ENCODE peak calls at places on chromosomes 7 and 10, in six cellular contexts. One of them, this sample, is unnamed.
A peak's percentile ranks its signal among the peaks of the same experiment; 100 is the strongest.

GRCh38 chr10:129680661-129681344 is 213.8 kb downstream of the MGMT start:
- DNase-seq in ovary: no peak
- DNase-seq in psoas muscle: no peak
- DNase-seq in right cardiac atrium: no peak
- DNase-seq in H54: no peak
- DNase-seq in adrenal gland: no peak
- DNase-seq in this sample: no peak

GRCh38 chr10:4294996-4295792 is 510.2 kb upstream of the KLF6 start:
- DNase-seq in adrenal gland: no peak
- DNase-seq in H54: no peak
- DNase-seq in psoas muscle: no peak
- DNase-seq in ovary: no peak
- DNase-seq in right cardiac atrium: no peak
- DNase-seq in this sample: no peak

GRCh38 chr7:40299097-40299496 is 164.3 kb downstream of the SUGCT start:
- DNase-seq in right cardiac atrium: no peak
- DNase-seq in ovary: no peak
- DNase-seq in H54: peak; percentile 38
- DNase-seq in psoas muscle: no peak
- DNase-seq in adrenal gland: no peak
- DNase-seq in this sample: no peak

GRCh38 chr7:35725280-35725680 is 30.3 kb upstream of the HERPUD2 start:
- DNase-seq in adrenal gland: no peak
- DNase-seq in psoas muscle: no peak
- DNase-seq in right cardiac atrium: no peak
- DNase-seq in ovary: no peak
- DNase-seq in H54: no peak
- DNase-seq in this sample: no peak

GRCh38 chr10:27741173-27742091 is 4.2 kb downstream of the MKX start:
- DNase-seq in psoas muscle: peak; percentile 18
- DNase-seq in ovary: peak; percentile 52
- DNase-seq in right cardiac atrium: peak; percentile 49
- DNase-seq in H54: no peak
- DNase-seq in adrenal gland: peak; percentile 25
- DNase-seq in this sample: no peak

GRCh38 chr10:104032144-104032775 is 53.4 kb downstream of the COL17A1 start:
- DNase-seq in psoas muscle: no peak
- DNase-seq in right cardiac atrium: no peak
- DNase-seq in ovary: no peak
- DNase-seq in adrenal gland: no peak
- DNase-seq in H54: no peak
- DNase-seq in this sample: no peak

GRCh38 chr10:36172054-36172531 is 530.0 kb upstream of the FZD8 start:
- DNase-seq in ovary: no peak
- DNase-seq in psoas muscle: no peak
- DNase-seq in right cardiac atrium: no peak
- DNase-seq in adrenal gland: no peak
- DNase-seq in H54: no peak
- DNase-seq in this sample: no peak

GRCh38 chr10:4331150-4331549 is 494.9 kb upstream of the AKR1E2 start:
- DNase-seq in H54: no peak
- DNase-seq in ovary: no peak
- DNase-seq in adrenal gland: no peak
- DNase-seq in psoas muscle: no peak
- DNase-seq in right cardiac atrium: no peak
- DNase-seq in this sample: no peak

GRCh38 chr7:5478568-5479045 is 55.0 kb upstream of the TNRC18 start:
- DNase-seq in psoas muscle: no peak
- DNase-seq in adrenal gland: no peak
- DNase-seq in ovary: no peak
- DNase-seq in right cardiac atrium: no peak
- DNase-seq in H54: no peak
- DNase-seq in this sample: no peak

GRCh38 chr10:49115015-49115795 is at the start of gene VSTM4:
- DNase-seq in adrenal gland: peak; percentile 55
- DNase-seq in H54: no peak
- DNase-seq in psoas muscle: peak; percentile 48
- DNase-seq in ovary: peak; percentile 81
- DNase-seq in right cardiac atrium: peak; percentile 87
- DNase-seq in this sample: peak; percentile 39

GRCh38 chr7:97971990-97972943 is 17.7 kb downstream of the OCM2 start:
- DNase-seq in right cardiac atrium: peak; percentile 92
- DNase-seq in adrenal gland: peak; percentile 86
- DNase-seq in H54: peak; percentile 92
- DNase-seq in psoas muscle: peak; percentile 80
- DNase-seq in ovary: peak; percentile 81
- DNase-seq in this sample: peak; percentile 86

GRCh38 chr7:7424151-7424873 is 111.4 kb downstream of the COL28A1 start:
- DNase-seq in H54: peak; percentile 59
- DNase-seq in right cardiac atrium: peak; percentile 60
- DNase-seq in ovary: peak; percentile 59
- DNase-seq in adrenal gland: peak; percentile 73
- DNase-seq in psoas muscle: peak; percentile 37
- DNase-seq in this sample: peak; percentile 60

GRCh38 chr10:27383595-27384542 is 120.2 kb upstream of the RAB18 start:
- DNase-seq in psoas muscle: no peak
- DNase-seq in ovary: no peak
- DNase-seq in adrenal gland: no peak
- DNase-seq in right cardiac atrium: no peak
- DNase-seq in H54: no peak
- DNase-seq in this sample: no peak

GRCh38 chr7:25522727-25523126 is 294.4 kb upstream of the NPVF start:
- DNase-seq in ovary: no peak
- DNase-seq in adrenal gland: no peak
- DNase-seq in psoas muscle: no peak
- DNase-seq in H54: no peak
- DNase-seq in right cardiac atrium: no peak
- DNase-seq in this sample: no peak

GRCh38 chr10:121669010-121669366 is 70.7 kb upstream of the FGFR2 start:
- DNase-seq in ovary: no peak
- DNase-seq in adrenal gland: no peak
- DNase-seq in psoas muscle: no peak
- DNase-seq in H54: no peak
- DNase-seq in right cardiac atrium: no peak
- DNase-seq in this sample: no peak

GRCh38 chr10:30990971-30991646 is 40.6 kb downstream of the ZNF438 start:
- DNase-seq in adrenal gland: no peak
- DNase-seq in H54: no peak
- DNase-seq in psoas muscle: no peak
- DNase-seq in ovary: no peak
- DNase-seq in right cardiac atrium: no peak
- DNase-seq in this sample: no peak

GRCh38 chr7:27611043-27611442 is 51.6 kb downstream of the HIBADH start:
- DNase-seq in psoas muscle: no peak
- DNase-seq in H54: no peak
- DNase-seq in adrenal gland: no peak
- DNase-seq in ovary: no peak
- DNase-seq in right cardiac atrium: no peak
- DNase-seq in this sample: peak; percentile 58

GRCh38 chr7:43113622-43114450 is 1.4 kb downstream of the HECW1 start:
- DNase-seq in H54: peak; percentile 68
- DNase-seq in ovary: no peak
- DNase-seq in psoas muscle: no peak
- DNase-seq in right cardiac atrium: peak; percentile 37
- DNase-seq in adrenal gland: no peak
- DNase-seq in this sample: no peak

GRCh38 chr10:53598914-53599313 is 826.3 kb upstream of the MBL2 start:
- DNase-seq in right cardiac atrium: no peak
- DNase-seq in H54: no peak
- DNase-seq in psoas muscle: no peak
- DNase-seq in ovary: no peak
- DNase-seq in adrenal gland: no peak
- DNase-seq in this sample: no peak

GRCh38 chr7:124784879-124785818 is 19.6 kb upstream of the GPR37 start:
- DNase-seq in right cardiac atrium: peak; percentile 41
- DNase-seq in psoas muscle: peak; percentile 19
- DNase-seq in ovary: no peak
- DNase-seq in H54: peak; percentile 7
- DNase-seq in adrenal gland: peak; percentile 38
- DNase-seq in this sample: no peak

GRCh38 chr10:48299066-48299465 is 7.4 kb upstream of the MAPK8 start:
- DNase-seq in H54: no peak
- DNase-seq in ovary: no peak
- DNase-seq in right cardiac atrium: no peak
- DNase-seq in psoas muscle: no peak
- DNase-seq in adrenal gland: no peak
- DNase-seq in this sample: no peak

GRCh38 chr10:125578658-125579315 is 104.2 kb downstream of the TEX36 start:
- DNase-seq in ovary: no peak
- DNase-seq in psoas muscle: no peak
- DNase-seq in adrenal gland: no peak
- DNase-seq in right cardiac atrium: no peak
- DNase-seq in H54: no peak
- DNase-seq in this sample: no peak

GRCh38 chr10:63633677-63634487 is 112.7 kb downstream of the REEP3 start:
- DNase-seq in right cardiac atrium: no peak
- DNase-seq in ovary: no peak
- DNase-seq in H54: peak; percentile 39
- DNase-seq in adrenal gland: peak; percentile 29
- DNase-seq in psoas muscle: no peak
- DNase-seq in this sample: no peak

GRCh38 chr10:114539623-114540022 is 118.5 kb downstream of the ABLIM1 start:
- DNase-seq in adrenal gland: no peak
- DNase-seq in psoas muscle: no peak
- DNase-seq in right cardiac atrium: no peak
- DNase-seq in ovary: no peak
- DNase-seq in H54: no peak
- DNase-seq in this sample: no peak

GRCh38 chr7:111531993-111532392 is 30.3 kb downstream of the IMMP2L start:
- DNase-seq in H54: no peak
- DNase-seq in right cardiac atrium: no peak
- DNase-seq in psoas muscle: no peak
- DNase-seq in adrenal gland: peak; percentile 62
- DNase-seq in ovary: no peak
- DNase-seq in this sample: no peak

GRCh38 chr7:26052721-26053120 is 99.3 kb upstream of the NFE2L3 start:
- DNase-seq in H54: no peak
- DNase-seq in right cardiac atrium: no peak
- DNase-seq in adrenal gland: no peak
- DNase-seq in psoas muscle: no peak
- DNase-seq in ovary: no peak
- DNase-seq in this sample: no peak

GRCh38 chr7:41425926-41426325 is 277.0 kb downstream of the INHBA start:
- DNase-seq in psoas muscle: no peak
- DNase-seq in H54: peak; percentile 33
- DNase-seq in adrenal gland: no peak
- DNase-seq in right cardiac atrium: no peak
- DNase-seq in ovary: no peak
- DNase-seq in this sample: no peak

GRCh38 chr7:83849135-83849534 is 200.2 kb upstream of the SEMA3E start:
- DNase-seq in H54: no peak
- DNase-seq in adrenal gland: no peak
- DNase-seq in ovary: no peak
- DNase-seq in psoas muscle: no peak
- DNase-seq in right cardiac atrium: no peak
- DNase-seq in this sample: no peak

GRCh38 chr7:117098457-117098856 is 145.2 kb downstream of the ST7 start:
- DNase-seq in right cardiac atrium: no peak
- DNase-seq in psoas muscle: no peak
- DNase-seq in adrenal gland: no peak
- DNase-seq in ovary: no peak
- DNase-seq in H54: peak; percentile 22
- DNase-seq in this sample: no peak

GRCh38 chr7:26365077-26365896 is 73.6 kb downstream of the SNX10 start:
- DNase-seq in ovary: no peak
- DNase-seq in right cardiac atrium: no peak
- DNase-seq in adrenal gland: peak; percentile 47
- DNase-seq in H54: no peak
- DNase-seq in psoas muscle: no peak
- DNase-seq in this sample: peak; percentile 47

GRCh38 chr10:106107711-106108110 is 1056.8 kb downstream of the SORCS1 start:
- DNase-seq in right cardiac atrium: no peak
- DNase-seq in psoas muscle: no peak
- DNase-seq in ovary: no peak
- DNase-seq in adrenal gland: no peak
- DNase-seq in H54: no peak
- DNase-seq in this sample: no peak

GRCh38 chr7:92944633-92945032 is 108.3 kb upstream of the CDK6 start:
- DNase-seq in psoas muscle: no peak
- DNase-seq in ovary: no peak
- DNase-seq in right cardiac atrium: no peak
- DNase-seq in H54: no peak
- DNase-seq in adrenal gland: no peak
- DNase-seq in this sample: no peak

GRCh38 chr7:2982831-2983230 is 60.8 kb downstream of the CARD11 start:
- DNase-seq in right cardiac atrium: no peak
- DNase-seq in H54: no peak
- DNase-seq in psoas muscle: no peak
- DNase-seq in ovary: no peak
- DNase-seq in adrenal gland: no peak
- DNase-seq in this sample: no peak

GRCh38 chr7:91784469-91784868 is 96.0 kb downstream of the MTERF1 start:
- DNase-seq in right cardiac atrium: no peak
- DNase-seq in adrenal gland: no peak
- DNase-seq in psoas muscle: no peak
- DNase-seq in H54: peak; percentile 12
- DNase-seq in ovary: no peak
- DNase-seq in this sample: no peak

GRCh38 chr10:118960166-118961090 is 69.1 kb upstream of the NANOS1 start:
- DNase-seq in psoas muscle: peak; percentile 59
- DNase-seq in adrenal gland: no peak
- DNase-seq in H54: no peak
- DNase-seq in ovary: peak; percentile 75
- DNase-seq in right cardiac atrium: peak; percentile 61
- DNase-seq in this sample: no peak

GRCh38 chr7:129670636-129671035 is 59.1 kb downstream of the NRF1 start:
- DNase-seq in H54: no peak
- DNase-seq in ovary: no peak
- DNase-seq in psoas muscle: no peak
- DNase-seq in right cardiac atrium: no peak
- DNase-seq in adrenal gland: no peak
- DNase-seq in this sample: no peak

GRCh38 chr7:30260246-30260768 is 24.1 kb upstream of the ZNRF2 start:
- DNase-seq in H54: no peak
- DNase-seq in ovary: no peak
- DNase-seq in right cardiac atrium: no peak
- DNase-seq in adrenal gland: no peak
- DNase-seq in psoas muscle: no peak
- DNase-seq in this sample: no peak